ENCODE peak calls at places on chromosomes 16 and 17, in ten cellular contexts. Z is fibroblast of pulmonary artery, J is fibroblast of the aortic adventitia, L is AG10803, B is fibroblast of lung, S is prostate gland, E is HFF-Myc, Y is AG04449, P is psoas muscle, N is Peyer's patch. R is an unnamed sample.

GRCh38 chr17:4463818-4464501 is 30.2 kb downstream of the SPNS3 start:
- DNase-seq in Z (no peak), J (no peak), L (no peak), B (no peak), S (no peak), E (no peak), Y (no peak), P (no peak), N (no peak), R (no peak)

GRCh38 chr16:89038811-89039735 is 54.6 kb upstream of the ACSF3 start:
- DNase-seq in Z (no peak), J (no peak), L (no peak), B (no peak), S (no peak), E (no peak), Y (no peak), P (no peak), N (no peak), R (no peak)

GRCh38 chr17:79915850-79916430 is 76.7 kb upstream of the CBX4 start:
- DNase-seq in Z (peak), J (peak), L (peak), B (peak), S (no peak), E (no peak), Y (no peak), P (peak), N (peak), R (no peak)

GRCh38 chr17:78324391-78325075 is 35.3 kb downstream of the SOCS3 start:
- DNase-seq in Z (peak), J (peak), L (peak), B (peak), S (no peak), E (peak), Y (no peak), P (peak), N (peak), R (no peak)

GRCh38 chr17:13490906-13491502 is 110.7 kb downstream of the HS3ST3A1 start:
- DNase-seq in Z (no peak), J (no peak), L (peak), B (no peak), S (no peak), E (no peak), Y (no peak), P (no peak), N (no peak), R (no peak)

GRCh38 chr16:27258241-27258734 is 10.3 kb downstream of the NSMCE1 start:
- DNase-seq in Z (peak), J (peak), L (peak), B (peak), S (no peak), E (no peak), Y (no peak), P (no peak), N (peak), R (no peak)

GRCh38 chr17:54876656-54877195 is 23.9 kb upstream of the TOM1L1 start:
- DNase-seq in Z (no peak), J (no peak), L (no peak), B (no peak), S (no peak), E (no peak), Y (no peak), P (no peak), N (no peak), R (no peak)

GRCh38 chr17:60926466-60927183 is 249.0 kb downstream of the BCAS3 start:
- DNase-seq in Z (peak), J (peak), L (no peak), B (peak), S (no peak), E (no peak), Y (no peak), P (no peak), N (no peak), R (no peak)

GRCh38 chr17:8420041-8420934 is 15.4 kb upstream of the NDEL1 start:
- DNase-seq in Z (peak), J (peak), L (peak), B (peak), S (no peak), E (no peak), Y (no peak), P (no peak), N (peak), R (peak)

GRCh38 chr17:7627250-7628121 is at the start of gene SAT2:
- DNase-seq in Z (peak), J (peak), L (peak), B (peak), S (peak), E (peak), Y (peak), P (peak), N (peak), R (peak)

GRCh38 chr17:28982191-28982793 is 23.5 kb downstream of the SEZ6 start:
- DNase-seq in Z (peak), J (no peak), L (no peak), B (no peak), S (peak), E (no peak), Y (no peak), P (no peak), N (peak), R (no peak)

GRCh38 chr16:17258848-17259713 is 211.7 kb downstream of the XYLT1 start:
- DNase-seq in Z (no peak), J (no peak), L (no peak), B (no peak), S (no peak), E (no peak), Y (no peak), P (no peak), N (peak), R (no peak)

GRCh38 chr17:72372185-72372584 is 251.4 kb downstream of the SOX9 start:
- DNase-seq in Z (no peak), J (no peak), L (peak), B (no peak), S (no peak), E (no peak), Y (no peak), P (peak), N (no peak), R (no peak)

GRCh38 chr16:3638916-3639644 is 15.4 kb upstream of the DNASE1 start:
- DNase-seq in Z (no peak), J (no peak), L (no peak), B (no peak), S (no peak), E (no peak), Y (no peak), P (no peak), N (peak), R (no peak)

GRCh38 chr16:25449802-25450201 is 192.2 kb upstream of the ZKSCAN2 start:
- DNase-seq in Z (no peak), J (no peak), L (no peak), B (no peak), S (no peak), E (no peak), Y (no peak), P (no peak), N (no peak), R (no peak)
- H3K4me3 ChIP-seq in Z (no peak), J (no peak), L (no peak), B (no peak), S (no peak), E (no peak), Y (no peak), P (no peak), N (no peak), R (no peak)

GRCh38 chr16:8920676-8921625 is 38.8 kb downstream of the LITAFD start:
- DNase-seq in Z (no peak), J (peak), L (peak), B (no peak), S (no peak), E (no peak), Y (no peak), P (no peak), N (no peak), R (no peak)

GRCh38 chr16:8925455-8925854 is 38.3 kb downstream of the USP7 start:
- DNase-seq in Z (no peak), J (no peak), L (no peak), B (no peak), S (no peak), E (no peak), Y (no peak), P (no peak), N (no peak), R (no peak)

GRCh38 chr16:8924214-8924613 is 39.5 kb downstream of the USP7 start:
- DNase-seq in Z (no peak), J (no peak), L (no peak), B (no peak), S (peak), E (no peak), Y (no peak), P (peak), N (peak), R (no peak)

GRCh38 chr16:8921626-8921984 is 39.5 kb downstream of the LITAFD start:
- DNase-seq in Z (no peak), J (no peak), L (no peak), B (no peak), S (no peak), E (no peak), Y (no peak), P (no peak), N (no peak), R (no peak)

GRCh38 chr16:8923199-8923598 is 40.5 kb downstream of the USP7 start:
- DNase-seq in Z (no peak), J (no peak), L (no peak), B (no peak), S (no peak), E (no peak), Y (no peak), P (no peak), N (no peak), R (no peak)
- TF ChIP-seq CTCF in Z (no peak), J (no peak), L (no peak), B (no peak), S (no peak), E (no peak), Y (no peak), P (no peak), N (no peak), R (no peak)

GRCh38 chr16:11667824-11668589 is at the start of gene SNN:
- DNase-seq in Z (peak), J (peak), L (peak), B (peak), S (peak), E (no peak), Y (no peak), P (peak), N (peak), R (peak)

GRCh38 chr16:11666108-11667055 is 1.9 kb upstream of the SNN start:
- DNase-seq in Z (no peak), J (no peak), L (no peak), B (no peak), S (no peak), E (no peak), Y (no peak), P (no peak), N (no peak), R (no peak)

GRCh38 chr16:11668590-11669379 is 530 bp downstream of the SNN start:
- DNase-seq in Z (no peak), J (no peak), L (no peak), B (no peak), S (no peak), E (no peak), Y (no peak), P (peak), N (peak), R (no peak)

GRCh38 chr16:11665071-11665491 is 3.2 kb upstream of the SNN start:
- DNase-seq in Z (no peak), J (no peak), L (no peak), B (no peak), S (no peak), E (no peak), Y (no peak), P (no peak), N (peak), R (no peak)

GRCh38 chr16:11667221-11667823 is 933 bp upstream of the SNN start:
- DNase-seq in Z (no peak), J (no peak), L (no peak), B (no peak), S (no peak), E (no peak), Y (no peak), P (no peak), N (no peak), R (no peak)
- H3K4me3 ChIP-seq in Z (no peak), J (no peak), L (no peak), B (no peak), S (peak), E (no peak), Y (no peak), P (peak), N (peak), R (no peak)

DNA sequence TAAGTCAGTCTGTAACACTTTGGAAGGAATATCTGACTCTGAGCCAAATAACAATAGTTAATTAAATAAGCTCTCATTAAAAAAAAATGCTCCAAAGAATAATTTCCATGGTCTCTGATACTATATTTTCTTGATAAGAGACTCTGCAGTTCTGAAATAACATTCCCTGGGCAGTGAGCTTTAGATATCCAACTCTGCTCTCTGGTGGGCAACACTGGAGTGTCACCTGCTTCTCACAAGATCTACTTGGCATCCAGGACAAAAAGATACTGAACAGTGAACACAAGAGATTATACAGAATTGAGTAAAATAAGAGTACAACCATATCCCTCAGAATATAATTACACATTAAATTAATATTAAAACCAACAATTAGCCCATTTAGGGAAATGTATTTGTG is 13.7 kb downstream of the BLMH start:
- DNase-seq in Z (peak), J (peak), L (peak), B (peak), S (no peak), E (no peak), Y (no peak), P (no peak), N (no peak), R (no peak)
- TF ChIP-seq CTCF in Z (peak), J (peak), L (peak), B (peak), S (no peak), E (no peak), Y (peak), P (peak), N (peak), R (peak)

GRCh38 chr17:56595831-56596740 is 2.6 kb downstream of the NOG start:
- DNase-seq in Z (no peak), J (no peak), L (no peak), B (no peak), S (no peak), E (no peak), Y (no peak), P (no peak), N (no peak), R (no peak)
- H3K4me3 ChIP-seq in Z (no peak), J (no peak), L (peak), B (peak), S (peak), E (peak), Y (peak), P (peak), N (no peak), R (peak)

GRCh38 chr16:30063893-30064745 is 1.4 kb upstream of the ALDOA start:
- DNase-seq in Z (no peak), J (peak), L (no peak), B (peak), S (peak), E (no peak), Y (no peak), P (peak), N (peak), R (no peak)
- TF ChIP-seq CTCF in Z (no peak), J (peak), L (peak), B (peak), S (peak), E (no peak), Y (peak), P (peak), N (peak), R (peak)

DNA sequence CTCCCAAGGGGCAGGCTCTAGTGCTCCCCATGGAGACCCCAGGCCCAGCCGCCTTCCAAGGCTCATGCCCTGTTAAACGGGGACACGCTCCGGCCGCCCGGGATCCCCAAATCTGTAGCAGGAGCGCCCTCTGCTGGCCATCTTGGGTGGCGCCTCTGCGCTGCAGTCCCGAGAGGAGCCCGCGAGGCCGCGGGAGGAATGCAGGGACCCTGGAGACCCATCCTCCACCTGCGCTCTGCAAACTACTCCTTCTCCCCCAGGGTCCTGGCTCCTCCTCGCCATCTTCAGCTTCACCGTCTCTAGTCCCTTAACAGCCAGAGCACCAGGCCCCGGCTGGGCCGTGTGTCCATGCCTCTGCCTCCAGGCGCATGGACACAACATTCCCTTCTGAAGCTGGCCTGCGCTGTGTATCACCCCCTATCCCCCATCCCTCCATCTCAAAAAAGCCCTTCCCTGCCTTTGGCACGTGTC is 23.6 kb upstream of the KRT17 start:
- DNase-seq in Z (peak), J (peak), L (peak), B (peak), S (peak), E (no peak), Y (no peak), P (peak), N (peak), R (no peak)
- H3K4me3 ChIP-seq in Z (peak), J (peak), L (peak), B (peak), S (peak), E (peak), Y (peak), P (peak), N (peak), R (peak)

DNA sequence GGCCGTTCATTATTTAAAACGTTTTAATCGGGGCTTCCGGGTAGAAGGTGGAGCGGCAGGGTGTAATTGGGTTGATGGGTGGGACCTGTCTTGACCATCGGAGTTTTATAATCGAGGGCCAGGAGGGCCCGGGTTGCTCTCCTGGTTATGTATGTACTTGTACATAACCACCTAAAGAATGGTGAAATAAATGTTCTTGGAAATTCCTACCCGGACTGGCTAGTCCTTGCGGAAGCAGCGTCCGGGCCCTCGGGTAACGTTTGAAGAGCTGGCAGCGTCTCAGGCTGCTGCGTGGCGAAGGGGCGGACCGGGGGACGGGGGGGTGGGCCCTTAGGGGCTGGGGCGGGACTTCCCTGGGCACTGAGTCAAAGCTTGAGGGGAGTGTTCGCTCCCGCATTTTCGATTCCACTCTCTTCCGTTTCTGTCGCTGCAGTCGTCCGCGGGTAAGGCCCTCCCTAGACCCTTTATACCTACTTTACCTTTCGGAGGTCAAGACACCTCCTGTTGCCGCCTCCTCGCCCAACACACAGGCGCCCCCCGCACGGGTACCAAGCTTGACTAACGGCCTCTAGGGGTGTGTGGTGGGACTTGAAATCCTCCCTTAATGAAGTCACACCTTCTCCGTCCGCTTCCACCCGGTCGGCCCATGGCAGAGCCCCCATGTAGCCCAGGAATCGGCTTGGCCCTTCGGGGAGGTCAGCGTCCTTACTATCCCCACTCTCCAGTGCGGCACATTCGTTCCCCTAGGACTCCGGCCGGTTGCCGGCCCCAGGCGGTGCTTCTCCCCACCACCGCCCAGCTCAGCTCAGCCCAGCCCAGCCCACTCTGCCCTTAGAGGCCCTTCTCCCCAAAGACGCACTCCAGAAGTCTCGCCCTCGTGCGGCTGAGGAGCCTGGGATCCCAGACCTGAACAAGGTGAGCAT is at the start of gene TMEM106A:
- DNase-seq in Z (peak), J (peak), L (peak), B (peak), S (peak), E (peak), Y (peak), P (peak), N (peak), R (peak)
- TF ChIP-seq CTCF in Z (peak), J (peak), L (peak), B (peak), S (no peak), E (peak), Y (peak), P (no peak), N (peak), R (peak)

DNA sequence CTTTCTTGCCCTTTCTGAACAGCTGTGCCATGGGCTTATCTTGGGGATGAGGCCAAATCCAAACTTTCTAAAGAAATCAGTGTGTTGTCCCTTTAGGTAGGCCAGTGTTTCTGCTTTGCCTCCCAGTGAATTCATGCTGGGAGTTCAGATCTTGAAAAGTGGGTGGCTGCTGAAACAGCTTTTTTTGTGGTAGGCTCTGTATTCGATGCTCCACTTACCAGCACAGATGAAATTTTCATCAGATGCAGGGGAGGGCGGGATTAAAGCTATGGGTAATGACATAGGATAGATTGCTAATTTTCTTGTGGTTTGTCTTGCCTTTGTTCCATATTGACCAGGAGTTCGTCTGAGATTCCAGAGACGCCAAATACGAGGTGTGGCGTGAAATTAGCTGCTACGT is 2.8 kb downstream of the SOCS7 start:
- DNase-seq in Z (no peak), J (no peak), L (no peak), B (no peak), S (no peak), E (no peak), Y (no peak), P (no peak), N (no peak), R (no peak)
- H3K4me3 ChIP-seq in Z (no peak), J (peak), L (no peak), B (no peak), S (no peak), E (no peak), Y (peak), P (peak), N (no peak), R (no peak)